ENCODE peak calls at places on chromosome 3, in four cellular contexts. D, A, Q and T are unnamed samples.

GRCh38 chr3:29344986-29345385 is 64.1 kb downstream of the RBMS3 start:
- DNase-seq in D (no peak), A (no peak), Q (no peak), T (no peak)

GRCh38 chr3:149375164-149375823 is 2.2 kb downstream of the TM4SF1 start:
- DNase-seq in D (no peak), A (no peak), Q (no peak), T (no peak)

GRCh38 chr3:5071061-5071460 is 51.0 kb upstream of the ARL8B start:
- DNase-seq in D (no peak), A (peak), Q (peak), T (no peak)

GRCh38 chr3:160150525-160150924 is 74.7 kb upstream of the C3orf80 start:
- DNase-seq in D (no peak), A (peak), Q (peak), T (no peak)

GRCh38 chr3:32077260-32078084 is 28.9 kb upstream of the GPD1L start:
- DNase-seq in D (no peak), A (no peak), Q (no peak), T (no peak)

GRCh38 chr3:111862415-111862814 is 3.4 kb downstream of the PHLDB2 start:
- DNase-seq in D (no peak), A (no peak), Q (no peak), T (no peak)

GRCh38 chr3:123511726-123512125 is 62.8 kb upstream of the ADCY5 start:
- DNase-seq in D (no peak), A (no peak), Q (no peak), T (no peak)

GRCh38 chr3:102224171-102224570 is 210.6 kb upstream of the ZPLD1 start:
- DNase-seq in D (no peak), A (peak), Q (peak), T (no peak)

GRCh38 chr3:123319760-123320159 is 118.0 kb downstream of the SEC22A start:
- DNase-seq in D (no peak), A (no peak), Q (no peak), T (no peak)

GRCh38 chr3:155101398-155101797 is 21.3 kb downstream of the MME start:
- DNase-seq in D (no peak), A (no peak), Q (peak), T (no peak)

GRCh38 chr3:128014548-128014947 is 37.7 kb upstream of the SEC61A1 start:
- DNase-seq in D (no peak), A (no peak), Q (no peak), T (no peak)

GRCh38 chr3:22836131-22836530 is 367.0 kb upstream of the UBE2E2 start:
- DNase-seq in D (no peak), A (no peak), Q (no peak), T (no peak)

GRCh38 chr3:120284702-120285507 is at the start of gene GPR156:
- DNase-seq in D (no peak), A (peak), Q (no peak), T (no peak)

GRCh38 chr3:31423522-31423921 is 109.2 kb upstream of the STT3B start:
- DNase-seq in D (no peak), A (peak), Q (peak), T (no peak)

GRCh38 chr3:58173670-58174472 is 36.9 kb downstream of the DNASE1L3 start:
- DNase-seq in D (no peak), A (no peak), Q (no peak), T (no peak)

GRCh38 chr3:194204793-194205065 is 68.8 kb downstream of the HES1 start:
- DNase-seq in D (no peak), A (no peak), Q (no peak), T (no peak)

GRCh38 chr3:156148946-156149348 is 28.6 kb downstream of the KCNAB1 start:
- DNase-seq in D (no peak), A (no peak), Q (peak), T (no peak)

GRCh38 chr3:45462522-45463262 is 74.3 kb downstream of the LARS2 start:
- DNase-seq in D (no peak), A (peak), Q (peak), T (no peak)

GRCh38 chr3:122691195-122691594 is 10.6 kb downstream of the PARP14 start:
- DNase-seq in D (no peak), A (peak), Q (peak), T (no peak)

GRCh38 chr3:170207717-170208116 is 14.5 kb upstream of the PRKCI start:
- DNase-seq in D (no peak), A (no peak), Q (no peak), T (no peak)

GRCh38 chr3:18444597-18445420 is 19.7 kb upstream of the SATB1 start:
- DNase-seq in D (no peak), A (peak), Q (peak), T (peak)

GRCh38 chr3:126117786-126118185 is 33.9 kb upstream of the SLC41A3 start:
- DNase-seq in D (no peak), A (no peak), Q (no peak), T (no peak)

GRCh38 chr3:36911990-36912804 is 32.7 kb downstream of the TRANK1 start:
- DNase-seq in D (no peak), A (peak), Q (peak), T (no peak)

GRCh38 chr3:107208100-107208499 is 169.1 kb upstream of the CCDC54 start:
- DNase-seq in D (no peak), A (peak), Q (peak), T (no peak)

GRCh38 chr3:153242900-153243299 is 80.9 kb downstream of the RAP2B start:
- DNase-seq in D (no peak), A (peak), Q (no peak), T (no peak)

GRCh38 chr3:45546636-45547201 is 47.8 kb upstream of the LIMD1 start:
- DNase-seq in D (no peak), A (no peak), Q (no peak), T (peak)

GRCh38 chr3:126480864-126481263 is 5.2 kb upstream of the ZXDC start:
- DNase-seq in D (peak), A (peak), Q (no peak), T (peak)

GRCh38 chr3:132417695-132418520 is 606 bp downstream of the DNAJC13 start:
- DNase-seq in D (peak), A (peak), Q (peak), T (peak)

GRCh38 chr3:109336272-109336957 is 931 bp downstream of the DPPA4 start:
- DNase-seq in D (no peak), A (peak), Q (peak), T (no peak)

GRCh38 chr3:69390771-69391170 is 4.9 kb upstream of the FRMD4B start:
- DNase-seq in D (no peak), A (no peak), Q (no peak), T (no peak)

GRCh38 chr3:73623996-73624362 is 762 bp downstream of the PDZRN3 start:
- DNase-seq in D (no peak), A (peak), Q (peak), T (peak)

DNA sequence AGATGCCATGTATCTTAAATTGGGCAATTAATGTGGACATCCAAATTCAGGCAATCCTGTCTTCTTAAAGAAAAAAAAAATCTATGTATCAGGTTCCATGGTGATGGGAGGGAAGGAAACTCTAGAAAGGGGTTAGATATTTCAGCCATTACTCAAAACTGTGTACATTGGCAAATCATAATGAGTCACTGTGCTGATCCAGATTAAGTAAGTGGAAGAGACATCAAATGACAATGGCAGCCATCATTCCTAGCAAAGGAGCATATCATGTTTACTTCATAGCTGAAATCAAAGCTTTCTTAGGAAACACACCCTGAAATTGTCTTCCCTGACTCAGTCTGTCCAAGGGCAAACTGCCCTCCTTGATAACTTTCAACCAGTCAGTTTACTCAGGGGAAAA is 713.3 kb upstream of the GBE1 start:
- DNase-seq in D (no peak), A (no peak), Q (peak), T (no peak)
- H3K4me3 ChIP-seq in D (no peak), A (no peak), Q (no peak), T (no peak)

DNA sequence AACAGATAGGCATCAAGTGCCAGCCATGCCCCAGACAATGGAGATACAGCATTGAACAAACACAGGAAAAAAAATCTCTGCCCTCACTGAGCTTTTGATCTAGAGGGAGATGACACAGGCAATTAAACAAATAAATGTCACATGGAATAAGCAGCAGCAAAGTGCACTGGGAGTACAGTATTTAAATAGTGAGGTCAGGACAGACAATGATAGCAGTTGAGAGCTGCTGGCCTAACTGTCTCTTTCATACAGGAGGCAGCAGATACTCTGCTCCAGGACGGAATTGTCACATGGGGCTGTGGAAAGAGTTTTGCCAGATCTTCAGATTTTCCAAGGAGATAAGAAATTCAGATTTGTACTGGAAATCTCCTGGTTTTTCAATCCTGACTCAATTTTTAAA is 241.3 kb downstream of the THRB start:
- DNase-seq in D (no peak), A (no peak), Q (no peak), T (no peak)
- H3K4me3 ChIP-seq in D (no peak), A (no peak), Q (no peak), T (no peak)

GRCh38 chr3:14019459-14019858 is 105.2 kb downstream of the CHCHD4 start:
- DNase-seq in D (no peak), A (peak), Q (no peak), T (no peak)

DNA sequence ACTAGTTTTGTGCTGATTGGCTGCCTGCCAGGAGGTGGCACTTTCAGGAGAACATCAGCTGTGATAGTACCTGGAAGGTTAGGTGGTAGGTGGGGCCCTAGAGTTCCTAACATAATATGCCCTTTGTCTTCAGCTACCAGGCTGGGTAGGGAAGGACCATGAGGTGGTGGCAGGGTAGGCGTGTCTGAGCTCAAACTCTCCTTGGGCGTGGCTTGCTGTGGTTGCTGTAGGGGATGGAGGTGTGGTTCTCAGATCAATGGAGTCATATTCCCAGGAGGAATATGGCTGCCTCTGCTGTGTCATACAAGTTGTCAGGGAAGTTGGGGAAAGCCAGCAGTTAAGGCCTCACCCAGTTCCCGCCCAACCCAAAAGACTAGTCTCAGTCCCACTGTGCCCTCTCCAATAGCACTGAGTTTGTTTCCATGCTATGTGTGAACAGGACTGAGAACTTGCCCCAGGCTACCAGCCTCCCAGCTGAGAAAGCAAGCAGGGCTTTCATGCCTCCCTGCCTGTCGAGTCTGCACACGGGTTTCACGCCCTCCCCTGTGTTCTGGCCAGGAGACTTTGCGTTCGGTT is 107.7 kb downstream of the CHCHD4 start:
- DNase-seq in D (no peak), A (peak), Q (no peak), T (no peak)
- H3K4me3 ChIP-seq in D (no peak), A (no peak), Q (no peak), T (no peak)

DNA sequence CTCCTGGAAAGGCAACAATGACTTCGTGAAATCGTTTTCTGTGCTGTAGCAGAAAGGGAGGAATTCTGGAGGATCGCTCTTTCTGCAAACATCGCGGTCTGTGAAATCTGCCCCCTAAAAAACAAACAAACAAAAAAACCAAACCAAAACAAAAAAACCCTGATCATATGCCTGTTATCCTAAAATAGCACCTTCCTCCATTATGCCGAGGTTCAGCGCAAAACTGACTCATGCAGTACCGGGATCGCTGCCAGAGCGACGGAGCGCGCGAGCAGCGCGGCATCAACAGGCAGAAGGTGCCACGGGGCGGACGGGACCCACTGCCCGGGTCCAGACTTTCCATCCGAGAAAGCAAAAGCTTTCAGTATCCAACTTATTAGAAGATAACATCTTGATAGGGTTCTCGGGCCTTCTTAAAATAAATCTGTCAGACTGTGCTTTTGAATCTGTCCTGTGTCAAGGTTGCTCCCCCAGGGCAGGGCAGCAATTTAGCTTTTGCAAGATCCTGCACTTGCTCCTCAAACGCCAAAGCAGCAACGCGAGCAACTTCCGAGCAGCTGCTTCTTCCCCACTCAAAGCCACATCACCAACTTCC is 156.0 kb downstream of the FGF12 start:
- DNase-seq in D (peak), A (peak), Q (peak), T (peak)
- H3K4me3 ChIP-seq in D (peak), A (peak), Q (peak), T (peak)

GRCh38 chr3:167653155-167653554 is 587 bp downstream of the WDR49 start:
- DNase-seq in D (no peak), A (no peak), Q (no peak), T (no peak)
- H3K4me3 ChIP-seq in D (no peak), A (no peak), Q (no peak), T (no peak)

DNA sequence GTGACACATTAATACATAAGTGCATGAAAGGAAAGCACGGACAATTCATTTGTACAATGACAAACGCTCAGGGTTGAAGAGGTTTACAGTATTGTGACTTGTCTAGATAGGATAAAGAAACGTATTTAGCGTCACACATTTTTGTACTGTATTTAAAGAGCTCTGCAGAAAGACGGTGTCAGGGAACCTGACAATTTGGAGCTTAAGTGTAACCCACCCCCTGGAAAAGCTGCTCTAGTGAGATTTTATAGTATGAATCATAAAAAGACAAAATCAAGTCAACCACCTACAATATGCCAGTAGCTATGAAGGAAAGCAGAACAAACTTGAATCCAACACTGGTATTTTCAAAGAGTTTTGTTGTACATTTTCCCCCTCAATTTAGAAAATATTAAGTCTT is 5.6 kb downstream of the TRA2B start:
- DNase-seq in D (no peak), A (peak), Q (no peak), T (no peak)
- H3K4me3 ChIP-seq in D (peak), A (peak), Q (no peak), T (peak)

GRCh38 chr3:171458857-171459129 is 1.4 kb downstream of the TNIK start:
- DNase-seq in D (no peak), A (peak), Q (no peak), T (no peak)

GRCh38 chr3:171456765-171457164 is 3.4 kb downstream of the TNIK start:
- DNase-seq in D (no peak), A (no peak), Q (no peak), T (no peak)

GRCh38 chr3:171458056-171458856 is 1.9 kb downstream of the TNIK start:
- DNase-seq in D (no peak), A (peak), Q (no peak), T (no peak)

GRCh38 chr3:171455603-171456550 is 4.3 kb downstream of the TNIK start:
- DNase-seq in D (no peak), A (no peak), Q (no peak), T (no peak)

GRCh38 chr3:171457263-171458055 is 2.7 kb downstream of the TNIK start:
- DNase-seq in D (no peak), A (no peak), Q (no peak), T (no peak)
- H3K4me3 ChIP-seq in D (no peak), A (no peak), Q (peak), T (peak)

GRCh38 chr3:114764056-114764492 is 383.0 kb downstream of the ZBTB20 start:
- DNase-seq in D (no peak), A (peak), Q (peak), T (no peak)

GRCh38 chr3:114756506-114757279 is 390.4 kb downstream of the ZBTB20 start:
- DNase-seq in D (no peak), A (peak), Q (peak), T (no peak)

GRCh38 chr3:114760679-114761078 is 386.4 kb downstream of the ZBTB20 start:
- DNase-seq in D (no peak), A (no peak), Q (no peak), T (no peak)

GRCh38 chr3:114762144-114762543 is 384.9 kb downstream of the ZBTB20 start:
- DNase-seq in D (no peak), A (no peak), Q (no peak), T (no peak)

GRCh38 chr3:114758828-114759709 is 388.0 kb downstream of the ZBTB20 start:
- DNase-seq in D (no peak), A (peak), Q (peak), T (no peak)
- H3K4me3 ChIP-seq in D (no peak), A (peak), Q (peak), T (peak)

GRCh38 chr3:146390967-146391366 is 78.4 kb downstream of the PLSCR2 start:
- DNase-seq in D (no peak), A (peak), Q (peak), T (no peak)
- H3K4me3 ChIP-seq in D (no peak), A (no peak), Q (no peak), T (no peak)